ENCODE peak calls at places on chromosomes 1 and 21, in five cellular contexts. One of them, this sample, is unnamed.

GRCh38 chr1:151327903-151328674 is 873 bp upstream of the PI4KB start:
- DNase-seq in cardiac fibroblast: no peak
- DNase-seq in mesothelial cell of epicardium: no peak
- DNase-seq in AG09319: no peak
- DNase-seq in psoas muscle: peak
- DNase-seq in this sample: no peak

GRCh38 chr1:70034403-70034802 is 171.0 kb downstream of the LRRC40 start:
- DNase-seq in cardiac fibroblast: peak
- DNase-seq in AG09319: no peak
- DNase-seq in mesothelial cell of epicardium: no peak
- DNase-seq in psoas muscle: no peak
- DNase-seq in this sample: no peak

GRCh38 chr1:54190526-54190925 is 9.3 kb downstream of the CYB5RL start:
- DNase-seq in cardiac fibroblast: no peak
- DNase-seq in mesothelial cell of epicardium: no peak
- DNase-seq in AG09319: no peak
- DNase-seq in psoas muscle: no peak
- DNase-seq in this sample: no peak

GRCh38 chr1:11691302-11691914 is at the start of gene DRAXIN:
- DNase-seq in AG09319: no peak
- DNase-seq in mesothelial cell of epicardium: peak
- DNase-seq in cardiac fibroblast: no peak
- DNase-seq in psoas muscle: no peak
- DNase-seq in this sample: no peak

GRCh38 chr1:192516776-192517297 is 58.7 kb upstream of the RGS1 start:
- DNase-seq in psoas muscle: no peak
- DNase-seq in AG09319: no peak
- DNase-seq in mesothelial cell of epicardium: no peak
- DNase-seq in cardiac fibroblast: no peak
- DNase-seq in this sample: peak

GRCh38 chr1:113244134-113244820 is 146.0 kb upstream of the MAGI3 start:
- DNase-seq in cardiac fibroblast: no peak
- DNase-seq in mesothelial cell of epicardium: no peak
- DNase-seq in AG09319: no peak
- DNase-seq in psoas muscle: no peak
- DNase-seq in this sample: no peak

GRCh38 chr1:32500387-32501209 is 35.7 kb downstream of the ZBTB8B start:
- DNase-seq in cardiac fibroblast: peak
- DNase-seq in AG09319: no peak
- DNase-seq in psoas muscle: peak
- DNase-seq in mesothelial cell of epicardium: peak
- DNase-seq in this sample: peak

GRCh38 chr1:111603979-111604378 is 15.6 kb upstream of the RAP1A start:
- DNase-seq in mesothelial cell of epicardium: no peak
- DNase-seq in psoas muscle: no peak
- DNase-seq in AG09319: no peak
- DNase-seq in cardiac fibroblast: no peak
- DNase-seq in this sample: no peak

GRCh38 chr21:25689226-25689625 is 45.5 kb downstream of the ATP5PF start:
- DNase-seq in psoas muscle: no peak
- DNase-seq in AG09319: no peak
- DNase-seq in mesothelial cell of epicardium: no peak
- DNase-seq in cardiac fibroblast: no peak
- DNase-seq in this sample: no peak

GRCh38 chr1:32223683-32224082 is 1.5 kb downstream of the EIF3I start:
- DNase-seq in AG09319: no peak
- DNase-seq in mesothelial cell of epicardium: no peak
- DNase-seq in cardiac fibroblast: peak
- DNase-seq in psoas muscle: no peak
- DNase-seq in this sample: no peak

GRCh38 chr1:59431566-59432294 is 134.8 kb downstream of the FGGY start:
- DNase-seq in mesothelial cell of epicardium: no peak
- DNase-seq in AG09319: no peak
- DNase-seq in psoas muscle: no peak
- DNase-seq in cardiac fibroblast: no peak
- DNase-seq in this sample: no peak

GRCh38 chr1:107196973-107197562 is 56.2 kb downstream of the NTNG1 start:
- DNase-seq in psoas muscle: no peak
- DNase-seq in mesothelial cell of epicardium: no peak
- DNase-seq in AG09319: no peak
- DNase-seq in cardiac fibroblast: no peak
- DNase-seq in this sample: no peak

GRCh38 chr1:115251340-115251748 is 86.7 kb downstream of the NGF start:
- DNase-seq in psoas muscle: no peak
- DNase-seq in cardiac fibroblast: peak
- DNase-seq in mesothelial cell of epicardium: no peak
- DNase-seq in AG09319: no peak
- DNase-seq in this sample: no peak

GRCh38 chr21:43277481-43278351 is 108.9 kb downstream of the CRYAA start:
- DNase-seq in psoas muscle: peak
- DNase-seq in mesothelial cell of epicardium: no peak
- DNase-seq in AG09319: no peak
- DNase-seq in cardiac fibroblast: no peak
- DNase-seq in this sample: no peak

GRCh38 chr1:3314561-3315271 is 139.7 kb upstream of the ARHGEF16 start:
- DNase-seq in mesothelial cell of epicardium: no peak
- DNase-seq in psoas muscle: no peak
- DNase-seq in AG09319: no peak
- DNase-seq in cardiac fibroblast: peak
- DNase-seq in this sample: no peak

GRCh38 chr1:165747632-165748452 is 20.8 kb downstream of the TMCO1 start:
- DNase-seq in AG09319: no peak
- DNase-seq in cardiac fibroblast: no peak
- DNase-seq in mesothelial cell of epicardium: no peak
- DNase-seq in psoas muscle: no peak
- DNase-seq in this sample: no peak

GRCh38 chr1:29181413-29182225 is at the start of gene SRSF4:
- DNase-seq in AG09319: peak
- DNase-seq in cardiac fibroblast: peak
- DNase-seq in mesothelial cell of epicardium: peak
- DNase-seq in psoas muscle: peak
- DNase-seq in this sample: peak

GRCh38 chr1:227885648-227886502 is 61.9 kb downstream of the WNT9A start:
- DNase-seq in psoas muscle: peak
- DNase-seq in AG09319: no peak
- DNase-seq in cardiac fibroblast: peak
- DNase-seq in mesothelial cell of epicardium: peak
- DNase-seq in this sample: peak

GRCh38 chr1:48250572-48250971 is 28.1 kb downstream of the SLC5A9 start:
- DNase-seq in AG09319: no peak
- DNase-seq in mesothelial cell of epicardium: no peak
- DNase-seq in cardiac fibroblast: no peak
- DNase-seq in psoas muscle: no peak
- DNase-seq in this sample: no peak

GRCh38 chr1:89689234-89689633 is 56.3 kb downstream of the LRRC8C start:
- DNase-seq in cardiac fibroblast: no peak
- DNase-seq in psoas muscle: no peak
- DNase-seq in mesothelial cell of epicardium: no peak
- DNase-seq in AG09319: no peak
- DNase-seq in this sample: no peak

GRCh38 chr1:32199717-32200072 is 700 bp upstream of the CCDC28B start:
- DNase-seq in mesothelial cell of epicardium: no peak
- DNase-seq in cardiac fibroblast: peak
- DNase-seq in AG09319: no peak
- DNase-seq in psoas muscle: peak
- DNase-seq in this sample: no peak

GRCh38 chr1:180269848-180270766 is 40.0 kb downstream of the LHX4 start:
- DNase-seq in mesothelial cell of epicardium: peak
- DNase-seq in cardiac fibroblast: no peak
- DNase-seq in psoas muscle: no peak
- DNase-seq in AG09319: no peak
- DNase-seq in this sample: no peak

GRCh38 chr1:115880981-115881672 is 40.2 kb upstream of the NHLH2 start:
- DNase-seq in cardiac fibroblast: no peak
- DNase-seq in AG09319: no peak
- DNase-seq in psoas muscle: no peak
- DNase-seq in mesothelial cell of epicardium: no peak
- DNase-seq in this sample: no peak

GRCh38 chr1:26705788-26706237 is 10.0 kb downstream of the ARID1A start:
- DNase-seq in psoas muscle: no peak
- DNase-seq in mesothelial cell of epicardium: no peak
- DNase-seq in cardiac fibroblast: peak
- DNase-seq in AG09319: peak
- DNase-seq in this sample: no peak

GRCh38 chr1:167904641-167905040 is 9.3 kb downstream of the ADCY10 start:
- DNase-seq in AG09319: peak
- DNase-seq in mesothelial cell of epicardium: no peak
- DNase-seq in psoas muscle: no peak
- DNase-seq in cardiac fibroblast: peak
- DNase-seq in this sample: no peak

GRCh38 chr1:195763907-195764183 is 844.4 kb downstream of the KCNT2 start:
- DNase-seq in mesothelial cell of epicardium: no peak
- DNase-seq in psoas muscle: no peak
- DNase-seq in AG09319: no peak
- DNase-seq in cardiac fibroblast: no peak
- DNase-seq in this sample: no peak

GRCh38 chr1:27832762-27833161 is 2.2 kb downstream of the PPP1R8 start:
- DNase-seq in cardiac fibroblast: peak
- DNase-seq in psoas muscle: no peak
- DNase-seq in AG09319: no peak
- DNase-seq in mesothelial cell of epicardium: no peak
- DNase-seq in this sample: no peak

GRCh38 chr1:41495171-41495948 is 10.9 kb upstream of the EDN2 start:
- DNase-seq in AG09319: no peak
- DNase-seq in cardiac fibroblast: peak
- DNase-seq in psoas muscle: no peak
- DNase-seq in mesothelial cell of epicardium: no peak
- DNase-seq in this sample: no peak

GRCh38 chr1:2575801-2576663 is 10.5 kb upstream of the PRXL2B start:
- DNase-seq in AG09319: no peak
- DNase-seq in mesothelial cell of epicardium: no peak
- DNase-seq in cardiac fibroblast: no peak
- DNase-seq in psoas muscle: no peak
- DNase-seq in this sample: no peak

GRCh38 chr1:115277276-115277675 is 60.8 kb downstream of the NGF start:
- DNase-seq in cardiac fibroblast: peak
- DNase-seq in AG09319: no peak
- DNase-seq in mesothelial cell of epicardium: no peak
- DNase-seq in psoas muscle: no peak
- DNase-seq in this sample: no peak

GRCh38 chr1:110336300-110337039 is 2.7 kb upstream of the RBM15 start:
- DNase-seq in AG09319: no peak
- DNase-seq in cardiac fibroblast: no peak
- DNase-seq in psoas muscle: no peak
- DNase-seq in mesothelial cell of epicardium: no peak
- DNase-seq in this sample: no peak

GRCh38 chr1:230381049-230381467 is 45.1 kb downstream of the PGBD5 start:
- DNase-seq in cardiac fibroblast: no peak
- DNase-seq in mesothelial cell of epicardium: no peak
- DNase-seq in psoas muscle: no peak
- DNase-seq in AG09319: no peak
- DNase-seq in this sample: no peak

DNA sequence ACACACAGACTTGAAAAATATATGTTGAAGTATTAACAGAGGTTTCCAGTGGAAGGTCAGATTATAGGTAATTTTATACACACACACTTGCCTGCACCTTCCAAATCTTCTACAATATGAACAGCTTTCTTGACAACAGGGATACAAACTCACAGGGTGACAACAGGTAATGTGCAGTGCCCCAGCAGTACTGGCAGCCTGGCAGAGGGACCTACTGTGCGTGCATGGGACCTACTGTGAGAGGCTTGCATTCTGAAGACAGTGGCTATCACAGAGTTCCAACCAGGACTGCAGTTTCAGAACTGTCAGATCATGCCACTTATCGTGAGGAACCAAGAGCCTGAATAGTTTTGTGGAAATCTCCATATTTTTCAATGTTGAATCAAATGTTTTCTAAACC is 3.8 kb downstream of the SCYL3 start:
- DNase-seq in mesothelial cell of epicardium: no peak
- DNase-seq in AG09319: no peak
- DNase-seq in psoas muscle: no peak
- DNase-seq in cardiac fibroblast: no peak
- DNase-seq in this sample: no peak
- TF ChIP-seq CTCF in mesothelial cell of epicardium: no peak
- TF ChIP-seq CTCF in AG09319: no peak
- TF ChIP-seq CTCF in psoas muscle: no peak
- TF ChIP-seq CTCF in cardiac fibroblast: no peak
- TF ChIP-seq CTCF in this sample: no peak

GRCh38 chr1:239997515-239998311 is 94.0 kb upstream of the FMN2 start:
- DNase-seq in mesothelial cell of epicardium: peak
- DNase-seq in AG09319: no peak
- DNase-seq in cardiac fibroblast: no peak
- DNase-seq in psoas muscle: no peak
- DNase-seq in this sample: no peak
- TF ChIP-seq CTCF in mesothelial cell of epicardium: peak
- TF ChIP-seq CTCF in AG09319: no peak
- TF ChIP-seq CTCF in cardiac fibroblast: no peak
- TF ChIP-seq CTCF in psoas muscle: no peak
- TF ChIP-seq CTCF in this sample: no peak

GRCh38 chr1:217661407-217661806 is 30.3 kb downstream of the SPATA17 start:
- DNase-seq in psoas muscle: no peak
- DNase-seq in cardiac fibroblast: no peak
- DNase-seq in mesothelial cell of epicardium: no peak
- DNase-seq in AG09319: no peak
- DNase-seq in this sample: no peak

DNA sequence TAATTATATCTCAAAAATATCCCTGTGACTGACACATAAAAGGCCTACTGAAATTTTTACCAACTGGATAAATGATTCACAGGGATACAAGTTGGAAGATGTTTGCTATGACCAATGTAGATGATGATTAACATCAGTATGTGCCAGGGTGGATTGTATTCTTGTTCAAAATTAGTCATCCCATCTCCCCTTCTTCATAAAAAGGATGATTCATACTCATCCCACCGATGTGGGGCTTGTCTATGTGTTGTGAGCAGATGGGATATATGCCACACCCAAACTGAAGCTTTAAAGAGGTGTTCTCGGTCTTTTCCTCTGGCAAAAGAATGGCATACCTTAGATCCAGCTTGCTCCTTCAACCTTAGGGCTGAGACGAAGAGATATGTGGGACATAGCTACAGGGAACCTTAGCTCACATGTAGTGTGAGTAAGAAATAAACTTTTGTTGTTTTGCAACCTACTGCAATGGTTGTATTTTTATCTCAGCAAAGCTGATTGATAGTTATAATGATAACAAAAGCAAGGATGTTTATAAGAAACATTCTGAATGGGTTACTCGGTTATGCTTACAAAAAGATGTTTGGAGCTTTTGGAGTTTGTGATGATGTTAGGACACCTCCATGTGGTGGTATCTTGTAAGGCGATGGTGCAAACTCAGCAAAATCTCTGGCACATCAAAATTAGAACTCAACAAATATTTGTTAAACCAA is 29.4 kb downstream of the SPATA17 start:
- DNase-seq in AG09319: peak
- DNase-seq in cardiac fibroblast: peak
- DNase-seq in mesothelial cell of epicardium: no peak
- DNase-seq in psoas muscle: no peak
- DNase-seq in this sample: no peak
- TF ChIP-seq CTCF in AG09319: peak
- TF ChIP-seq CTCF in cardiac fibroblast: peak
- TF ChIP-seq CTCF in mesothelial cell of epicardium: no peak
- TF ChIP-seq CTCF in psoas muscle: peak
- TF ChIP-seq CTCF in this sample: no peak

DNA sequence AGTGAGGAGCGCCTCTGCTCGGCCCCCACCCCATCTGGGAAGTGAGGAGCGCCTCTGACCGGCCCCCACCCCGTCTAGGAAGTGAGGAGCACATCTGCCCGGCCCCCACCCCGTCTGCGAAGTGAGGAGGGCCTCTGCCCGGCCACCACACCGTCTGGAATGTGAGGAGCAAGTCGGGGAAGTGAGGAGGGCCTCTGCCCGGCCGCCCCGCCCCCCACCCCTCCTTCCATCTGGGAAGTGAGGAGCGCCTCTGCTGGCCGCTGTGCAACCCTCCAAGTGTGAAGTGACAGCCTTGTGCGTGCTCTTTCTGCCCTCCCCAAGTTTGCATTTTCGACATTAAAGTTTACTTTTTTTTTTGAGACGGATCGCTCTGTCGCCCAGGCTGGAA is 5.1 kb upstream of the ZZZ3 start:
- DNase-seq in psoas muscle: peak
- DNase-seq in AG09319: no peak
- DNase-seq in mesothelial cell of epicardium: peak
- DNase-seq in cardiac fibroblast: peak
- DNase-seq in this sample: no peak
- TF ChIP-seq CTCF in psoas muscle: no peak
- TF ChIP-seq CTCF in AG09319: peak
- TF ChIP-seq CTCF in mesothelial cell of epicardium: no peak
- TF ChIP-seq CTCF in cardiac fibroblast: peak
- TF ChIP-seq CTCF in this sample: no peak

This sample was measured in activated B cell treated with CpG ODN at 0.5 μM for 24 hours.